ENCODE peak calls at places on chromosomes 12 and 14, in six cellular contexts. L is GM12878, I is A549, F is K562, Y is endothelial cell of umbilical vein, A is HepG2. G is an unnamed sample.
A peak's percentile ranks its signal among the peaks of the same experiment; 100 is the strongest.

GRCh38 chr14:29927596-29928341 is at the start of gene PRKD1:
- DNase-seq in L (no peak), Y (peak; percentile 4), A (peak; percentile 28), F (peak; percentile 71), I (peak; percentile 65), G (no peak)

GRCh38 chr12:48001426-48002178 is 2.7 kb downstream of the COL2A1 start:
- DNase-seq in F (peak; percentile 59), L (no peak), Y (peak; percentile 39), I (peak; percentile 75), A (no peak), G (peak; percentile 37)

GRCh38 chr12:39401459-39401858 is 41.5 kb downstream of the KIF21A start:
- DNase-seq in A (no peak), Y (no peak), F (no peak), I (no peak), L (no peak), G (no peak)

GRCh38 chr12:88299567-88300101 is 157.5 kb downstream of the TMTC3 start:
- DNase-seq in A (no peak), L (peak; percentile 91), Y (peak; percentile 96), F (peak; percentile 13), I (peak; percentile 66), G (peak; percentile 29)

GRCh38 chr14:21268612-21269251 is 510 bp downstream of the HNRNPC start:
- DNase-seq in I (no peak), A (peak; percentile 77), L (no peak), Y (peak; percentile 53), F (peak; percentile 42), G (peak; percentile 76)

GRCh38 chr12:18382486-18382885 is 121.2 kb downstream of the PIK3C2G start:
- DNase-seq in I (no peak), L (no peak), A (no peak), Y (no peak), F (no peak), G (no peak)

GRCh38 chr14:64748521-64748920 is 44.3 kb downstream of the PLEKHG3 start:
- DNase-seq in A (no peak), F (no peak), L (no peak), I (no peak), Y (no peak), G (no peak)

GRCh38 chr12:54378791-54379400 is 5.6 kb downstream of the ZNF385A start:
- DNase-seq in F (peak; percentile 86), Y (peak; percentile 36), I (peak; percentile 88), A (peak; percentile 29), L (no peak), G (no peak)

GRCh38 chr14:103728141-103728540 is 12.5 kb downstream of the ZFYVE21 start:
- DNase-seq in Y (no peak), F (no peak), L (no peak), I (no peak), A (no peak), G (no peak)

GRCh38 chr12:100268835-100269564 is 2.0 kb downstream of the SCYL2 start:
- DNase-seq in F (no peak), A (no peak), I (no peak), L (no peak), Y (peak; percentile 30), G (peak; percentile 35)

GRCh38 chr12:90253674-90254181 is 545.1 kb upstream of the ATP2B1 start:
- DNase-seq in Y (peak; percentile 90), F (no peak), A (no peak), L (peak; percentile 59), I (no peak), G (peak; percentile 100)

GRCh38 chr14:69673578-69674305 is 62.3 kb downstream of the SUSD6 start:
- DNase-seq in Y (peak; percentile 47), A (no peak), I (no peak), F (no peak), L (no peak), G (no peak)

GRCh38 chr12:31629756-31630732 is 29.4 kb upstream of the ETFBKMT start:
- DNase-seq in Y (peak; percentile 77), I (no peak), F (peak; percentile 17), L (no peak), A (no peak), G (no peak)

GRCh38 chr12:11810160-11810559 is 160.7 kb downstream of the ETV6 start:
- DNase-seq in Y (no peak), A (no peak), F (no peak), I (no peak), L (no peak), G (peak; percentile 77)

GRCh38 chr12:93290391-93290790 is 87.3 kb upstream of the NUDT4 start:
- DNase-seq in I (no peak), L (no peak), Y (no peak), F (no peak), A (no peak), G (no peak)

GRCh38 chr14:32779845-32780244 is 158.8 kb upstream of the NPAS3 start:
- DNase-seq in L (no peak), I (no peak), Y (no peak), F (no peak), A (no peak), G (no peak)

GRCh38 chr12:12572659-12573058 is 10.0 kb upstream of the DUSP16 start:
- DNase-seq in I (no peak), F (no peak), Y (no peak), L (no peak), A (no peak), G (no peak)

GRCh38 chr12:110228756-110229155 is 52.3 kb upstream of the ATP2A2 start:
- DNase-seq in L (no peak), Y (no peak), A (no peak), I (no peak), F (no peak), G (no peak)

GRCh38 chr12:31206038-31206670 is 119.8 kb downstream of the SINHCAF start:
- DNase-seq in F (no peak), L (no peak), Y (peak; percentile 13), A (no peak), I (no peak), G (no peak)

GRCh38 chr12:12606793-12607589 is 4.7 kb upstream of the CREBL2 start:
- DNase-seq in I (no peak), L (peak; percentile 53), A (peak; percentile 32), Y (no peak), F (no peak), G (no peak)

GRCh38 chr14:31937730-31938346 is 139.3 kb upstream of the ARHGAP5 start:
- DNase-seq in I (peak; percentile 75), L (peak; percentile 55), A (peak; percentile 98), Y (peak; percentile 68), F (peak; percentile 37), G (peak; percentile 58)

GRCh38 chr12:124632510-124632909 is 65.1 kb upstream of the NCOR2 start:
- DNase-seq in Y (no peak), I (no peak), A (no peak), L (no peak), F (peak; percentile 73), G (no peak)

GRCh38 chr14:70073924-70074566 is 114.7 kb downstream of the SLC8A3 start:
- DNase-seq in F (peak; percentile 68), I (peak; percentile 85), L (no peak), A (peak; percentile 87), Y (peak; percentile 35), G (peak; percentile 80)

GRCh38 chr12:27525373-27525772 is 1.4 kb downstream of the PPFIBP1 start:
- DNase-seq in F (no peak), Y (peak; percentile 88), L (no peak), A (no peak), I (peak; percentile 44), G (peak; percentile 32)

GRCh38 chr12:27524489-27524835 is 456 bp downstream of the PPFIBP1 start:
- DNase-seq in I (no peak), L (no peak), A (no peak), Y (no peak), F (no peak), G (no peak)

GRCh38 chr12:27523642-27524488 is at the start of gene PPFIBP1:
- DNase-seq in F (peak; percentile 100), Y (peak; percentile 99), A (peak; percentile 96), L (peak; percentile 91), I (peak; percentile 97), G (peak; percentile 99)

GRCh38 chr12:27523305-27523641 is 733 bp upstream of the PPFIBP1 start:
- DNase-seq in A (no peak), F (peak; percentile 8), I (no peak), Y (no peak), L (no peak), G (peak; percentile 58)

GRCh38 chr12:27524839-27525238 is 833 bp downstream of the PPFIBP1 start:
- DNase-seq in F (no peak), Y (peak; percentile 69), A (no peak), L (no peak), I (peak; percentile 23), G (peak; percentile 47)
- TF ChIP-seq CTCF in F (no peak), Y (no peak), A (no peak), L (no peak), I (no peak), G (peak; percentile 14)

DNA sequence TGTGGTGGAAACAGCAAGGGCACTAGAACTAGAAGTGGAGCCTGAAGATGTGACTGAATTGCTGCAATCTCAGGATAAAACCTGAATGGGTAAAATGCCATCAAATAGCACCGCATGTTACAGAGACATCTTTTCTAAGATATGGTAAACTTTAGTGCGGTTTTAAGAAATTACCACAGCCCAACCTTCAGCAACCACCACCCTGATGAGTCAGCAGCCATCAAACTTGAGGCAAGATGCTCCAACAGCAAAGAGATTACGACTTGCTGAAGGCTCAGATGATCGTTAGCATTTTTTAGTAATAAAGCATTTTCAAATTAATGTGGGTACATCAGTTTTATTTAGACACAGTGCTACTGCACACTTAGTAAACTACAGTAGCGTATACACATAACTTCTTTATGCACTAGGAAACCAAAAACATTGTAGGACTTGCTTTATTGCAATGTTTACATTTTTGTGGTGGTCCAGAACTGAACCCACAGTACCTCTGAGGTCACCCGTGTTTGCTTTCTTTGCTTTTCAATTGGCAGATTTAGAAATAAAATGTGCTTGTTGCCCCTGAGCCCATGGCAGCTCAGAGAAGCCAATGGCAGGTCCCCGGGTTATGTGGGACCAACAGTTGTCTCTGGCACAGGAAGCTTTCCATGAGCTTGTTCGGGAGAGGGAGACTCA is 15.9 kb downstream of the GOLGA3 start:
- DNase-seq in A (no peak), Y (no peak), L (no peak), F (no peak), I (no peak), G (no peak)
- TF ChIP-seq MYC in A (no peak), Y (no peak), L (no peak), F (no peak), I (no peak), G (no peak)

DNA sequence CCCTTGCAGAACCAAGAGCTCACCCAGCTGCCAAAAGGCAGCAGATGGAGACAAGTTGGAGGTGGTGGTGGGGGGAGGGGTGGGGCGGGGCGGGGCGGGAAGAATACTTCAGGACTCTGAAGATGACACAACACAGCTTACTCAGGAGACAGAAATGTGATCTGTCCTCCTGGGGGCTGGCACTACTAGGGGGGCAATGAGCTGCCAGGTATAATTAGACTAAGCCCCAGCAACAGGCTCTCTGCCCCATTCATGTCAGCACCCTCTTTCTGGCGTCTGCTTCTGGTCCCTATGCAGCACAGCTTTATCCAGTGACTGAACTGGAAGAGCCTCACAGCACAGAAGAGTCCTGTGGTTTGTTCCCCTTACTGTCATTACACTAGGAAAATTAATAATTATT is 407.0 kb downstream of the MED13L start:
- DNase-seq in F (no peak), L (no peak), Y (no peak), I (no peak), A (no peak), G (no peak)
- TF ChIP-seq POLR2A in F (no peak), L (no peak), Y (no peak), I (no peak), A (no peak), G (no peak)

DNA sequence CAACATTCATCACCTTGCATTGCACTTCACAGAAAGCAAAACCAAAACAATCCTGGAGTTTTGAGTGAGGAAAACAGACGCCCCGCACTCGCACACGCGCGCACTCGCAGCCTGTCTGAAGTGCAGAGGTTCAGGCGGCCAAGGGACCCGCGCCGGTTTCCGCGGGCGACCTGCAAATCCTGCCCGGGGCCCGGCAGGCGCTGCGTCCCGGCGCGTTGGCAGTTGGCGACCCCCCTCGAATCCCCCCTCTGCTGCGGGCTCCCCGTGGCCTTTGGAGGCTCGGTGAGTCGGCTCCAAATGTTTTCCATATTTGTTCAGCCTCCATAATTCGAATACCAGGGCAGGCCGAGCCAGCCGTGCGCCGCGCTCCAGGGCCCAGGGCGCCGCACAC is at the start of gene SSPN:
- DNase-seq in F (no peak), A (no peak), L (no peak), I (no peak), Y (peak; percentile 46), G (peak; percentile 84)
- TF ChIP-seq CTCF in F (no peak), A (no peak), L (no peak), I (no peak), Y (no peak), G (no peak)